ENCODE peak calls at places on chromosome 19, in ten cellular contexts. One of them, this sample, is unnamed.

GRCh38 chr19:52492201-52492960 is 35.1 kb upstream of the ZNF808 start:
- DNase-seq in CD8-positive, alpha-beta T cell: no peak
- DNase-seq in fibroblast of the aortic adventitia: no peak
- DNase-seq in astrocyte of the spinal cord: no peak
- DNase-seq in tibial artery: no peak
- DNase-seq in vagina: no peak
- DNase-seq in psoas muscle: no peak
- DNase-seq in naive thymus-derived CD4-positive, alpha-beta T cell: no peak
- DNase-seq in small intestine: no peak
- DNase-seq in foreskin fibroblast: peak
- DNase-seq in this sample: no peak

GRCh38 chr19:39052243-39052746 is 19.9 kb upstream of the FBXO27 start:
- DNase-seq in CD8-positive, alpha-beta T cell: peak
- DNase-seq in fibroblast of the aortic adventitia: peak
- DNase-seq in astrocyte of the spinal cord: peak
- DNase-seq in tibial artery: peak
- DNase-seq in vagina: no peak
- DNase-seq in psoas muscle: peak
- DNase-seq in naive thymus-derived CD4-positive, alpha-beta T cell: peak
- DNase-seq in small intestine: peak
- DNase-seq in foreskin fibroblast: peak
- DNase-seq in this sample: peak

GRCh38 chr19:52542984-52543664 is 15.7 kb downstream of the ZNF808 start:
- DNase-seq in CD8-positive, alpha-beta T cell: peak
- DNase-seq in fibroblast of the aortic adventitia: no peak
- DNase-seq in astrocyte of the spinal cord: no peak
- DNase-seq in tibial artery: no peak
- DNase-seq in vagina: no peak
- DNase-seq in psoas muscle: no peak
- DNase-seq in naive thymus-derived CD4-positive, alpha-beta T cell: no peak
- DNase-seq in small intestine: peak
- DNase-seq in foreskin fibroblast: peak
- DNase-seq in this sample: peak

GRCh38 chr19:40641306-40641705 is 40.1 kb downstream of the LTBP4 start:
- DNase-seq in CD8-positive, alpha-beta T cell: no peak
- DNase-seq in fibroblast of the aortic adventitia: peak
- DNase-seq in astrocyte of the spinal cord: no peak
- DNase-seq in tibial artery: no peak
- DNase-seq in vagina: no peak
- DNase-seq in psoas muscle: no peak
- DNase-seq in naive thymus-derived CD4-positive, alpha-beta T cell: no peak
- DNase-seq in small intestine: no peak
- DNase-seq in foreskin fibroblast: no peak
- DNase-seq in this sample: no peak

GRCh38 chr19:28289294-28290063 is 923.5 kb downstream of the UQCRFS1 start:
- DNase-seq in CD8-positive, alpha-beta T cell: no peak
- DNase-seq in fibroblast of the aortic adventitia: peak
- DNase-seq in astrocyte of the spinal cord: peak
- DNase-seq in tibial artery: no peak
- DNase-seq in vagina: no peak
- DNase-seq in psoas muscle: no peak
- DNase-seq in naive thymus-derived CD4-positive, alpha-beta T cell: no peak
- DNase-seq in small intestine: no peak
- DNase-seq in foreskin fibroblast: peak
- DNase-seq in this sample: no peak

GRCh38 chr19:18098891-18099622 is 1.5 kb downstream of the MAST3 start:
- DNase-seq in CD8-positive, alpha-beta T cell: peak
- DNase-seq in fibroblast of the aortic adventitia: no peak
- DNase-seq in astrocyte of the spinal cord: no peak
- DNase-seq in tibial artery: no peak
- DNase-seq in vagina: no peak
- DNase-seq in psoas muscle: no peak
- DNase-seq in naive thymus-derived CD4-positive, alpha-beta T cell: no peak
- DNase-seq in small intestine: no peak
- DNase-seq in foreskin fibroblast: no peak
- DNase-seq in this sample: no peak

GRCh38 chr19:12090807-12091206 is 26.3 kb downstream of the ZNF844 start:
- DNase-seq in CD8-positive, alpha-beta T cell: peak
- DNase-seq in fibroblast of the aortic adventitia: peak
- DNase-seq in astrocyte of the spinal cord: peak
- DNase-seq in tibial artery: peak
- DNase-seq in vagina: no peak
- DNase-seq in psoas muscle: peak
- DNase-seq in naive thymus-derived CD4-positive, alpha-beta T cell: peak
- DNase-seq in small intestine: peak
- DNase-seq in foreskin fibroblast: peak
- DNase-seq in this sample: peak

GRCh38 chr19:15304140-15304705 is 28.1 kb downstream of the BRD4 start:
- DNase-seq in CD8-positive, alpha-beta T cell: no peak
- DNase-seq in fibroblast of the aortic adventitia: peak
- DNase-seq in astrocyte of the spinal cord: peak
- DNase-seq in tibial artery: no peak
- DNase-seq in vagina: no peak
- DNase-seq in psoas muscle: no peak
- DNase-seq in naive thymus-derived CD4-positive, alpha-beta T cell: no peak
- DNase-seq in small intestine: no peak
- DNase-seq in foreskin fibroblast: no peak
- DNase-seq in this sample: no peak

GRCh38 chr19:41597600-41598041 is 21.7 kb downstream of the CEACAM21 start:
- DNase-seq in CD8-positive, alpha-beta T cell: peak
- DNase-seq in fibroblast of the aortic adventitia: peak
- DNase-seq in astrocyte of the spinal cord: peak
- DNase-seq in tibial artery: peak
- DNase-seq in vagina: peak
- DNase-seq in psoas muscle: peak
- DNase-seq in naive thymus-derived CD4-positive, alpha-beta T cell: peak
- DNase-seq in small intestine: peak
- DNase-seq in foreskin fibroblast: peak
- DNase-seq in this sample: peak

GRCh38 chr19:33373701-33374405 is at the start of gene CEBPG:
- DNase-seq in CD8-positive, alpha-beta T cell: peak
- DNase-seq in fibroblast of the aortic adventitia: peak
- DNase-seq in astrocyte of the spinal cord: peak
- DNase-seq in tibial artery: no peak
- DNase-seq in vagina: no peak
- DNase-seq in psoas muscle: peak
- DNase-seq in naive thymus-derived CD4-positive, alpha-beta T cell: no peak
- DNase-seq in small intestine: peak
- DNase-seq in foreskin fibroblast: peak
- DNase-seq in this sample: peak

GRCh38 chr19:32035611-32036010 is 309.8 kb upstream of the ZNF507 start:
- DNase-seq in CD8-positive, alpha-beta T cell: no peak
- DNase-seq in fibroblast of the aortic adventitia: no peak
- DNase-seq in astrocyte of the spinal cord: no peak
- DNase-seq in tibial artery: no peak
- DNase-seq in vagina: no peak
- DNase-seq in psoas muscle: no peak
- DNase-seq in naive thymus-derived CD4-positive, alpha-beta T cell: no peak
- DNase-seq in small intestine: no peak
- DNase-seq in foreskin fibroblast: no peak
- DNase-seq in this sample: no peak

GRCh38 chr19:43611788-43612187 is at the start of gene SRRM5:
- DNase-seq in CD8-positive, alpha-beta T cell: no peak
- DNase-seq in fibroblast of the aortic adventitia: no peak
- DNase-seq in astrocyte of the spinal cord: no peak
- DNase-seq in tibial artery: no peak
- DNase-seq in vagina: no peak
- DNase-seq in psoas muscle: no peak
- DNase-seq in naive thymus-derived CD4-positive, alpha-beta T cell: no peak
- DNase-seq in small intestine: no peak
- DNase-seq in foreskin fibroblast: no peak
- DNase-seq in this sample: no peak

GRCh38 chr19:6963937-6964336 is 57.3 kb downstream of the MBD3L2B start:
- DNase-seq in CD8-positive, alpha-beta T cell: no peak
- DNase-seq in fibroblast of the aortic adventitia: no peak
- DNase-seq in astrocyte of the spinal cord: no peak
- DNase-seq in tibial artery: no peak
- DNase-seq in vagina: no peak
- DNase-seq in psoas muscle: no peak
- DNase-seq in naive thymus-derived CD4-positive, alpha-beta T cell: peak
- DNase-seq in small intestine: no peak
- DNase-seq in foreskin fibroblast: no peak
- DNase-seq in this sample: peak

GRCh38 chr19:30792561-30793505 is 420.6 kb downstream of the ZNF536 start:
- DNase-seq in CD8-positive, alpha-beta T cell: no peak
- DNase-seq in fibroblast of the aortic adventitia: no peak
- DNase-seq in astrocyte of the spinal cord: no peak
- DNase-seq in tibial artery: no peak
- DNase-seq in vagina: peak
- DNase-seq in psoas muscle: no peak
- DNase-seq in naive thymus-derived CD4-positive, alpha-beta T cell: no peak
- DNase-seq in small intestine: no peak
- DNase-seq in foreskin fibroblast: no peak
- DNase-seq in this sample: no peak

GRCh38 chr19:31308781-31309180 is 40.5 kb downstream of the TSHZ3 start:
- DNase-seq in CD8-positive, alpha-beta T cell: no peak
- DNase-seq in fibroblast of the aortic adventitia: no peak
- DNase-seq in astrocyte of the spinal cord: no peak
- DNase-seq in tibial artery: no peak
- DNase-seq in vagina: no peak
- DNase-seq in psoas muscle: no peak
- DNase-seq in naive thymus-derived CD4-positive, alpha-beta T cell: no peak
- DNase-seq in small intestine: no peak
- DNase-seq in foreskin fibroblast: no peak
- DNase-seq in this sample: no peak

GRCh38 chr19:49596954-49597702 is 6.1 kb downstream of the PRR12 start:
- DNase-seq in CD8-positive, alpha-beta T cell: no peak
- DNase-seq in fibroblast of the aortic adventitia: no peak
- DNase-seq in astrocyte of the spinal cord: no peak
- DNase-seq in tibial artery: no peak
- DNase-seq in vagina: no peak
- DNase-seq in psoas muscle: no peak
- DNase-seq in naive thymus-derived CD4-positive, alpha-beta T cell: no peak
- DNase-seq in small intestine: no peak
- DNase-seq in foreskin fibroblast: no peak
- DNase-seq in this sample: no peak

GRCh38 chr19:1718382-1719315 is 34.7 kb upstream of the ONECUT3 start:
- DNase-seq in CD8-positive, alpha-beta T cell: no peak
- DNase-seq in fibroblast of the aortic adventitia: no peak
- DNase-seq in astrocyte of the spinal cord: no peak
- DNase-seq in tibial artery: no peak
- DNase-seq in vagina: no peak
- DNase-seq in psoas muscle: no peak
- DNase-seq in naive thymus-derived CD4-positive, alpha-beta T cell: no peak
- DNase-seq in small intestine: no peak
- DNase-seq in foreskin fibroblast: no peak
- DNase-seq in this sample: no peak
- H3K4me3 ChIP-seq in CD8-positive, alpha-beta T cell: no peak
- H3K4me3 ChIP-seq in fibroblast of the aortic adventitia: no peak
- H3K4me3 ChIP-seq in astrocyte of the spinal cord: no peak
- H3K4me3 ChIP-seq in tibial artery: no peak
- H3K4me3 ChIP-seq in vagina: no peak
- H3K4me3 ChIP-seq in psoas muscle: no peak
- H3K4me3 ChIP-seq in naive thymus-derived CD4-positive, alpha-beta T cell: no peak
- H3K4me3 ChIP-seq in small intestine: no peak
- H3K4me3 ChIP-seq in foreskin fibroblast: no peak
- H3K4me3 ChIP-seq in this sample: no peak

DNA sequence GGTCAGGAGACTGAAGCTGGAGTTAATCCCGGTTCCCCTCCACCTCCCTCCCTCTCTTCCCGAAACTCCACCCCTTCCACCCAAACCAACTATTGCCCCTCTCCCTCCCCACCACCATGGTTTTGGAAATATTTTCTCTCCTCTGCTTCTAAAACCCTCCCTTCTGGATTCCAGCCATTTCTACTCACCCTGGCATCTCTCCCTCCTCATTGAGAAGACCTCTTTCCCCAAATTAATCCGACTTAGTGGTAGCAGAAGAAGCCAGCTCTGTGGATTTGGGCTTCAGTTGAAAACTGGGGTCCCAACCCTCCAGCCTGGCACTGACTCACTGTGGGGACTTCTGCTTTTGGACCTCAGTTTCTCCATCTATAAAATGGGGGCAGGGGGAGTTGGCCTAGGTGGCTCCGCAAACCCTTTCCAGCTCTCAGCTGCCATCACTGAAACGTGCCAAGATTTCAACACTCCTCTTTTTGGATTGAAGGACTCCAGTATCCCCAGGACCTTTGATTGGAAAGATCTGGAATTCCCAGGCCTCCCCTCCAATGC is 1.6 kb downstream of the GPR4 start:
- DNase-seq in CD8-positive, alpha-beta T cell: no peak
- DNase-seq in fibroblast of the aortic adventitia: no peak
- DNase-seq in astrocyte of the spinal cord: no peak
- DNase-seq in tibial artery: no peak
- DNase-seq in vagina: no peak
- DNase-seq in psoas muscle: no peak
- DNase-seq in naive thymus-derived CD4-positive, alpha-beta T cell: no peak
- DNase-seq in small intestine: no peak
- DNase-seq in foreskin fibroblast: no peak
- DNase-seq in this sample: no peak
- H3K4me3 ChIP-seq in CD8-positive, alpha-beta T cell: no peak
- H3K4me3 ChIP-seq in fibroblast of the aortic adventitia: peak
- H3K4me3 ChIP-seq in astrocyte of the spinal cord: no peak
- H3K4me3 ChIP-seq in tibial artery: no peak
- H3K4me3 ChIP-seq in vagina: no peak
- H3K4me3 ChIP-seq in psoas muscle: peak
- H3K4me3 ChIP-seq in naive thymus-derived CD4-positive, alpha-beta T cell: no peak
- H3K4me3 ChIP-seq in small intestine: no peak
- H3K4me3 ChIP-seq in foreskin fibroblast: no peak
- H3K4me3 ChIP-seq in this sample: no peak

DNA sequence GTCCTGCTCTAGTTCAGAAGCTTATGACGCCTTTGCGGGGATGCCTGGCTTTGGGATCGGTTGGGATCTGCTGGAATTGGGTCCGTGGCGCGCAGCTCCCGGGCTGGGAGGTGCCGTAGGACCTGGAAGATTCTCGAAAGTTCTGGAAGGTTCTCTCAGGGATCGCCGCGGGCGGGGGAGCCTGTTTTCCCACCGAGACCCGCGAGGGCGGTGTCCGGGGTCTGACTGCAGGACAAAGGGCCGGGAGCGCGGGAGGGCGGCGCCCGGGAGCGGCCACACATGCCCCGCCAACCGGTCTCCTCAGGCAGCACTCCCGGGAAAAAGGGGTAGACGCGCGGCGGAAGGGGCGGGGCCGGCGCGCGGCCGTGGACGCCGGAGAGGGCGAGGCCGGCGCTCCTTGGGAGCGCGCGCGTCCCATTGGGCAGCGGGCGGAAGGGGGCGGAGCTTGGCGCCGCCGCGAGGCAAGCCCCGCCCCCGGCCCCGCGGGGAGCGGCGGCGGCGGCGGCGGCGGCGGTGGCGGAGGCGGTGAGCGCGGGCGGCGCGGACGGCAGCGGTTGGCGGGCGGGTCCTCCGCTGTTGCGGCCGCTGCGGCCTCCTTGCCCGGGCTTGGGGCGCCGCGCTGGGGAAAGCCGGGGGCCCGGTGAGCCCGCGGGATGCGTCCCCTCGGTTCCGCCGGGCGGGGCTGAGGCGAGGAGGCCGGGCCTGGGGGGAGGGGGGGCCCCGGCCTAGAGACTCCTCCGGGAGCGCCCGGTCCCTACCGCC is 29.0 kb upstream of the NDUFS7 start:
- DNase-seq in CD8-positive, alpha-beta T cell: peak
- DNase-seq in fibroblast of the aortic adventitia: peak
- DNase-seq in astrocyte of the spinal cord: peak
- DNase-seq in tibial artery: peak
- DNase-seq in vagina: no peak
- DNase-seq in psoas muscle: peak
- DNase-seq in naive thymus-derived CD4-positive, alpha-beta T cell: peak
- DNase-seq in small intestine: peak
- DNase-seq in foreskin fibroblast: peak
- DNase-seq in this sample: peak
- H3K4me3 ChIP-seq in CD8-positive, alpha-beta T cell: peak
- H3K4me3 ChIP-seq in fibroblast of the aortic adventitia: peak
- H3K4me3 ChIP-seq in astrocyte of the spinal cord: peak
- H3K4me3 ChIP-seq in tibial artery: peak
- H3K4me3 ChIP-seq in vagina: peak
- H3K4me3 ChIP-seq in psoas muscle: peak
- H3K4me3 ChIP-seq in naive thymus-derived CD4-positive, alpha-beta T cell: peak
- H3K4me3 ChIP-seq in small intestine: peak
- H3K4me3 ChIP-seq in foreskin fibroblast: peak
- H3K4me3 ChIP-seq in this sample: peak

GRCh38 chr19:36796714-36796999 is 24.1 kb upstream of the ZNF850 start:
- DNase-seq in CD8-positive, alpha-beta T cell: no peak
- DNase-seq in fibroblast of the aortic adventitia: no peak
- DNase-seq in astrocyte of the spinal cord: no peak
- DNase-seq in tibial artery: no peak
- DNase-seq in vagina: no peak
- DNase-seq in psoas muscle: no peak
- DNase-seq in naive thymus-derived CD4-positive, alpha-beta T cell: no peak
- DNase-seq in small intestine: no peak
- DNase-seq in foreskin fibroblast: no peak
- DNase-seq in this sample: no peak
- H3K4me3 ChIP-seq in CD8-positive, alpha-beta T cell: peak
- H3K4me3 ChIP-seq in fibroblast of the aortic adventitia: peak
- H3K4me3 ChIP-seq in astrocyte of the spinal cord: peak
- H3K4me3 ChIP-seq in tibial artery: peak
- H3K4me3 ChIP-seq in vagina: peak
- H3K4me3 ChIP-seq in psoas muscle: peak
- H3K4me3 ChIP-seq in naive thymus-derived CD4-positive, alpha-beta T cell: peak
- H3K4me3 ChIP-seq in small intestine: peak
- H3K4me3 ChIP-seq in foreskin fibroblast: peak
- H3K4me3 ChIP-seq in this sample: no peak

This sample was measured in Jurkat, Clone E6-1.